ENCODE peak calls at places on chromosomes 2 and 18, in four cellular contexts. One of them, this sample, is unnamed.

GRCh38 chr18:27627927-27628326 is 442.8 kb upstream of the CHST9 start:
- ATAC-seq in left lobe of liver: no peak
- ATAC-seq in activated T-cell treated with anti-CD3 and anti-CD28 coated beads, Interleukin-2, amount 50 U/mL, for 4 hours: no peak
- ATAC-seq in gastrocnemius medialis: no peak
- ATAC-seq in this sample: no peak

GRCh38 chr2:9697904-9698303 is 67.1 kb upstream of the YWHAQ start:
- ATAC-seq in activated T-cell treated with anti-CD3 and anti-CD28 coated beads, Interleukin-2, amount 50 U/mL, for 4 hours: peak; percentile 50
- ATAC-seq in gastrocnemius medialis: no peak
- ATAC-seq in left lobe of liver: peak; percentile 88
- ATAC-seq in this sample: no peak

GRCh38 chr18:53193870-53194269 is 853.9 kb downstream of the DCC start:
- ATAC-seq in left lobe of liver: no peak
- ATAC-seq in activated T-cell treated with anti-CD3 and anti-CD28 coated beads, Interleukin-2, amount 50 U/mL, for 4 hours: no peak
- ATAC-seq in gastrocnemius medialis: no peak
- ATAC-seq in this sample: no peak

GRCh38 chr18:48819276-48819675 is 131.5 kb downstream of the SMAD7 start:
- ATAC-seq in gastrocnemius medialis: peak; percentile 83
- ATAC-seq in activated T-cell treated with anti-CD3 and anti-CD28 coated beads, Interleukin-2, amount 50 U/mL, for 4 hours: no peak
- ATAC-seq in left lobe of liver: peak; percentile 82
- ATAC-seq in this sample: no peak

GRCh38 chr2:107553534-107553933 is 273.2 kb upstream of the RGPD4 start:
- ATAC-seq in activated T-cell treated with anti-CD3 and anti-CD28 coated beads, Interleukin-2, amount 50 U/mL, for 4 hours: no peak
- ATAC-seq in gastrocnemius medialis: peak; percentile 44
- ATAC-seq in left lobe of liver: no peak
- ATAC-seq in this sample: no peak

GRCh38 chr18:73503326-73503725 is 635.5 kb upstream of the NETO1 start:
- ATAC-seq in gastrocnemius medialis: no peak
- ATAC-seq in activated T-cell treated with anti-CD3 and anti-CD28 coated beads, Interleukin-2, amount 50 U/mL, for 4 hours: no peak
- ATAC-seq in left lobe of liver: no peak
- ATAC-seq in this sample: no peak

GRCh38 chr2:66576381-66577330 is 141.7 kb downstream of the MEIS1 start:
- ATAC-seq in gastrocnemius medialis: peak; percentile 39
- ATAC-seq in left lobe of liver: peak; percentile 67
- ATAC-seq in activated T-cell treated with anti-CD3 and anti-CD28 coated beads, Interleukin-2, amount 50 U/mL, for 4 hours: no peak
- ATAC-seq in this sample: no peak

GRCh38 chr18:8450013-8450412 is 159.2 kb upstream of the RAB12 start:
- ATAC-seq in activated T-cell treated with anti-CD3 and anti-CD28 coated beads, Interleukin-2, amount 50 U/mL, for 4 hours: no peak
- ATAC-seq in gastrocnemius medialis: peak; percentile 27
- ATAC-seq in left lobe of liver: peak; percentile 57
- ATAC-seq in this sample: no peak

GRCh38 chr2:23250371-23250770 is 134.6 kb upstream of the KLHL29 start:
- ATAC-seq in left lobe of liver: peak; percentile 66
- ATAC-seq in gastrocnemius medialis: no peak
- ATAC-seq in activated T-cell treated with anti-CD3 and anti-CD28 coated beads, Interleukin-2, amount 50 U/mL, for 4 hours: no peak
- ATAC-seq in this sample: no peak

GRCh38 chr2:196287541-196287940 is 116.2 kb upstream of the STK17B start:
- ATAC-seq in gastrocnemius medialis: no peak
- ATAC-seq in activated T-cell treated with anti-CD3 and anti-CD28 coated beads, Interleukin-2, amount 50 U/mL, for 4 hours: no peak
- ATAC-seq in left lobe of liver: no peak
- ATAC-seq in this sample: no peak

GRCh38 chr2:37645836-37646235 is 25.6 kb downstream of the CDC42EP3 start:
- ATAC-seq in gastrocnemius medialis: no peak
- ATAC-seq in activated T-cell treated with anti-CD3 and anti-CD28 coated beads, Interleukin-2, amount 50 U/mL, for 4 hours: no peak
- ATAC-seq in left lobe of liver: no peak
- ATAC-seq in this sample: no peak